ENCODE peak calls at places on chromosomes 5 and 9, in ten cellular contexts. One of them, this sample, is unnamed.

GRCh38 chr5:145697251-145698016 is 137.7 kb downstream of the PRELID2 start:
- DNase-seq in neuronal stem cell: no peak
- DNase-seq in heart left ventricle: no peak
- DNase-seq in tibial artery: no peak
- DNase-seq in endodermal cell: peak; percentile 76
- DNase-seq in breast epithelium: no peak
- DNase-seq in mucosa of descending colon: no peak
- DNase-seq in cardiac muscle cell: peak; percentile 80
- DNase-seq in A549: peak; percentile 19
- DNase-seq in vagina: no peak
- DNase-seq in this sample: peak; percentile 24

GRCh38 chr5:150339165-150339564 is 18.3 kb upstream of the TCOF1 start:
- DNase-seq in neuronal stem cell: no peak
- DNase-seq in heart left ventricle: no peak
- DNase-seq in tibial artery: no peak
- DNase-seq in endodermal cell: no peak
- DNase-seq in breast epithelium: no peak
- DNase-seq in mucosa of descending colon: no peak
- DNase-seq in cardiac muscle cell: no peak
- DNase-seq in A549: no peak
- DNase-seq in vagina: no peak
- DNase-seq in this sample: no peak

GRCh38 chr5:132012385-132013005 is 1.0 kb upstream of the ACSL6 start:
- DNase-seq in neuronal stem cell: peak; percentile 72
- DNase-seq in heart left ventricle: peak; percentile 69
- DNase-seq in tibial artery: peak; percentile 34
- DNase-seq in endodermal cell: peak; percentile 96
- DNase-seq in breast epithelium: peak; percentile 13
- DNase-seq in mucosa of descending colon: peak; percentile 30
- DNase-seq in cardiac muscle cell: peak; percentile 87
- DNase-seq in A549: no peak
- DNase-seq in vagina: peak; percentile 82
- DNase-seq in this sample: no peak

GRCh38 chr5:172875372-172876279 is 41.6 kb downstream of the ERGIC1 start:
- DNase-seq in neuronal stem cell: no peak
- DNase-seq in heart left ventricle: no peak
- DNase-seq in tibial artery: no peak
- DNase-seq in endodermal cell: no peak
- DNase-seq in breast epithelium: no peak
- DNase-seq in mucosa of descending colon: no peak
- DNase-seq in cardiac muscle cell: no peak
- DNase-seq in A549: no peak
- DNase-seq in vagina: no peak
- DNase-seq in this sample: no peak

GRCh38 chr9:2228132-2228531 is 213.0 kb downstream of the SMARCA2 start:
- DNase-seq in neuronal stem cell: peak; percentile 17
- DNase-seq in heart left ventricle: no peak
- DNase-seq in tibial artery: no peak
- DNase-seq in endodermal cell: peak; percentile 82
- DNase-seq in breast epithelium: no peak
- DNase-seq in mucosa of descending colon: peak; percentile 50
- DNase-seq in cardiac muscle cell: peak; percentile 25
- DNase-seq in A549: no peak
- DNase-seq in vagina: no peak
- DNase-seq in this sample: no peak

GRCh38 chr9:138074516-138074915 is 196.9 kb downstream of the CACNA1B start:
- DNase-seq in neuronal stem cell: no peak
- DNase-seq in heart left ventricle: no peak
- DNase-seq in tibial artery: no peak
- DNase-seq in endodermal cell: peak; percentile 28
- DNase-seq in breast epithelium: peak; percentile 11
- DNase-seq in mucosa of descending colon: no peak
- DNase-seq in cardiac muscle cell: no peak
- DNase-seq in A549: no peak
- DNase-seq in vagina: no peak
- DNase-seq in this sample: no peak

GRCh38 chr9:133686642-133687575 is 50.7 kb downstream of the DBH start:
- DNase-seq in neuronal stem cell: no peak
- DNase-seq in heart left ventricle: peak; percentile 83
- DNase-seq in tibial artery: no peak
- DNase-seq in endodermal cell: no peak
- DNase-seq in breast epithelium: no peak
- DNase-seq in mucosa of descending colon: peak; percentile 3
- DNase-seq in cardiac muscle cell: no peak
- DNase-seq in A549: no peak
- DNase-seq in vagina: no peak
- DNase-seq in this sample: no peak

GRCh38 chr5:160064441-160064840 is 54.8 kb downstream of the PWWP2A start:
- DNase-seq in neuronal stem cell: no peak
- DNase-seq in heart left ventricle: no peak
- DNase-seq in tibial artery: no peak
- DNase-seq in endodermal cell: no peak
- DNase-seq in breast epithelium: no peak
- DNase-seq in mucosa of descending colon: peak; percentile 83
- DNase-seq in cardiac muscle cell: no peak
- DNase-seq in A549: no peak
- DNase-seq in vagina: no peak
- DNase-seq in this sample: no peak

GRCh38 chr5:150075233-150075632 is 11.1 kb downstream of the CSF1R start:
- DNase-seq in neuronal stem cell: no peak
- DNase-seq in heart left ventricle: no peak
- DNase-seq in tibial artery: no peak
- DNase-seq in endodermal cell: no peak
- DNase-seq in breast epithelium: no peak
- DNase-seq in mucosa of descending colon: no peak
- DNase-seq in cardiac muscle cell: no peak
- DNase-seq in A549: no peak
- DNase-seq in vagina: no peak
- DNase-seq in this sample: no peak

GRCh38 chr5:42756630-42757601 is at the start of gene CCDC152:
- DNase-seq in neuronal stem cell: peak; percentile 27
- DNase-seq in heart left ventricle: peak; percentile 31
- DNase-seq in tibial artery: no peak
- DNase-seq in endodermal cell: peak; percentile 92
- DNase-seq in breast epithelium: no peak
- DNase-seq in mucosa of descending colon: peak; percentile 23
- DNase-seq in cardiac muscle cell: peak; percentile 47
- DNase-seq in A549: no peak
- DNase-seq in vagina: no peak
- DNase-seq in this sample: peak; percentile 30

GRCh38 chr5:9421823-9422354 is 124.0 kb downstream of the SEMA5A start:
- DNase-seq in neuronal stem cell: no peak
- DNase-seq in heart left ventricle: no peak
- DNase-seq in tibial artery: no peak
- DNase-seq in endodermal cell: no peak
- DNase-seq in breast epithelium: no peak
- DNase-seq in mucosa of descending colon: no peak
- DNase-seq in cardiac muscle cell: peak; percentile 21
- DNase-seq in A549: no peak
- DNase-seq in vagina: no peak
- DNase-seq in this sample: no peak

GRCh38 chr5:54115768-54116403 is 194.5 kb downstream of the ARL15 start:
- DNase-seq in neuronal stem cell: no peak
- DNase-seq in heart left ventricle: no peak
- DNase-seq in tibial artery: no peak
- DNase-seq in endodermal cell: no peak
- DNase-seq in breast epithelium: no peak
- DNase-seq in mucosa of descending colon: no peak
- DNase-seq in cardiac muscle cell: no peak
- DNase-seq in A549: no peak
- DNase-seq in vagina: no peak
- DNase-seq in this sample: no peak

GRCh38 chr5:41519801-41520200 is 9.4 kb upstream of the PLCXD3 start:
- DNase-seq in neuronal stem cell: no peak
- DNase-seq in heart left ventricle: no peak
- DNase-seq in tibial artery: no peak
- DNase-seq in endodermal cell: no peak
- DNase-seq in breast epithelium: no peak
- DNase-seq in mucosa of descending colon: no peak
- DNase-seq in cardiac muscle cell: peak; percentile 29
- DNase-seq in A549: no peak
- DNase-seq in vagina: no peak
- DNase-seq in this sample: no peak

GRCh38 chr9:115922441-115922840 is 231.2 kb upstream of the PAPPA start:
- DNase-seq in neuronal stem cell: no peak
- DNase-seq in heart left ventricle: no peak
- DNase-seq in tibial artery: no peak
- DNase-seq in endodermal cell: no peak
- DNase-seq in breast epithelium: no peak
- DNase-seq in mucosa of descending colon: no peak
- DNase-seq in cardiac muscle cell: peak; percentile 60
- DNase-seq in A549: no peak
- DNase-seq in vagina: no peak
- DNase-seq in this sample: no peak

GRCh38 chr9:97529363-97530076 is 28.1 kb downstream of the TMOD1 start:
- DNase-seq in neuronal stem cell: no peak
- DNase-seq in heart left ventricle: peak; percentile 77
- DNase-seq in tibial artery: peak; percentile 70
- DNase-seq in endodermal cell: no peak
- DNase-seq in breast epithelium: no peak
- DNase-seq in mucosa of descending colon: no peak
- DNase-seq in cardiac muscle cell: peak; percentile 23
- DNase-seq in A549: peak; percentile 36
- DNase-seq in vagina: no peak
- DNase-seq in this sample: no peak

GRCh38 chr9:128607642-128608350 is 48.9 kb downstream of the DYNC2I2 start:
- DNase-seq in neuronal stem cell: no peak
- DNase-seq in heart left ventricle: peak; percentile 87
- DNase-seq in tibial artery: peak; percentile 82
- DNase-seq in endodermal cell: no peak
- DNase-seq in breast epithelium: peak; percentile 95
- DNase-seq in mucosa of descending colon: no peak
- DNase-seq in cardiac muscle cell: no peak
- DNase-seq in A549: no peak
- DNase-seq in vagina: no peak
- DNase-seq in this sample: no peak

GRCh38 chr9:23926378-23926777 is 100.3 kb upstream of the ELAVL2 start:
- DNase-seq in neuronal stem cell: no peak
- DNase-seq in heart left ventricle: no peak
- DNase-seq in tibial artery: no peak
- DNase-seq in endodermal cell: no peak
- DNase-seq in breast epithelium: no peak
- DNase-seq in mucosa of descending colon: no peak
- DNase-seq in cardiac muscle cell: no peak
- DNase-seq in A549: no peak
- DNase-seq in vagina: no peak
- DNase-seq in this sample: no peak

GRCh38 chr9:86408121-86408520 is 53.9 kb upstream of the TUT7 start:
- DNase-seq in neuronal stem cell: no peak
- DNase-seq in heart left ventricle: no peak
- DNase-seq in tibial artery: no peak
- DNase-seq in endodermal cell: no peak
- DNase-seq in breast epithelium: no peak
- DNase-seq in mucosa of descending colon: no peak
- DNase-seq in cardiac muscle cell: peak; percentile 14
- DNase-seq in A549: no peak
- DNase-seq in vagina: no peak
- DNase-seq in this sample: no peak

GRCh38 chr9:86407022-86407421 is 52.8 kb upstream of the TUT7 start:
- DNase-seq in neuronal stem cell: no peak
- DNase-seq in heart left ventricle: no peak
- DNase-seq in tibial artery: no peak
- DNase-seq in endodermal cell: peak; percentile 61
- DNase-seq in breast epithelium: no peak
- DNase-seq in mucosa of descending colon: no peak
- DNase-seq in cardiac muscle cell: peak; percentile 51
- DNase-seq in A549: no peak
- DNase-seq in vagina: no peak
- DNase-seq in this sample: no peak

GRCh38 chr9:86405926-86406325 is 51.7 kb upstream of the TUT7 start:
- DNase-seq in neuronal stem cell: no peak
- DNase-seq in heart left ventricle: no peak
- DNase-seq in tibial artery: no peak
- DNase-seq in endodermal cell: peak; percentile 49
- DNase-seq in breast epithelium: no peak
- DNase-seq in mucosa of descending colon: no peak
- DNase-seq in cardiac muscle cell: peak; percentile 86
- DNase-seq in A549: peak; percentile 45
- DNase-seq in vagina: no peak
- DNase-seq in this sample: peak; percentile 5

GRCh38 chr9:86405086-86405491 is 50.9 kb upstream of the TUT7 start:
- DNase-seq in neuronal stem cell: no peak
- DNase-seq in heart left ventricle: no peak
- DNase-seq in tibial artery: no peak
- DNase-seq in endodermal cell: no peak
- DNase-seq in breast epithelium: no peak
- DNase-seq in mucosa of descending colon: no peak
- DNase-seq in cardiac muscle cell: no peak
- DNase-seq in A549: no peak
- DNase-seq in vagina: no peak
- DNase-seq in this sample: no peak

GRCh38 chr9:86406366-86406765 is 52.2 kb upstream of the TUT7 start:
- DNase-seq in neuronal stem cell: no peak
- DNase-seq in heart left ventricle: no peak
- DNase-seq in tibial artery: no peak
- DNase-seq in endodermal cell: no peak
- DNase-seq in breast epithelium: no peak
- DNase-seq in mucosa of descending colon: no peak
- DNase-seq in cardiac muscle cell: peak; percentile 69
- DNase-seq in A549: no peak
- DNase-seq in vagina: no peak
- DNase-seq in this sample: no peak
- H3K4me3 ChIP-seq in neuronal stem cell: no peak overlapping the region
- H3K4me3 ChIP-seq in heart left ventricle: no peak overlapping the region
- H3K4me3 ChIP-seq in tibial artery: no peak overlapping the region
- H3K4me3 ChIP-seq in endodermal cell: no peak overlapping the region
- H3K4me3 ChIP-seq in breast epithelium: no peak overlapping the region
- H3K4me3 ChIP-seq in mucosa of descending colon: no peak overlapping the region
- H3K4me3 ChIP-seq in cardiac muscle cell: no peak overlapping the region
- H3K4me3 ChIP-seq in A549: peak overlapping the region; percentile 9
- H3K4me3 ChIP-seq in vagina: no peak overlapping the region
- H3K4me3 ChIP-seq in this sample: no peak overlapping the region

GRCh38 chr5:139710370-139711066 is 62.4 kb downstream of the CXXC5 start:
- DNase-seq in neuronal stem cell: peak; percentile 75
- DNase-seq in heart left ventricle: peak; percentile 68
- DNase-seq in tibial artery: no peak
- DNase-seq in endodermal cell: peak; percentile 92
- DNase-seq in breast epithelium: peak; percentile 54
- DNase-seq in mucosa of descending colon: peak; percentile 69
- DNase-seq in cardiac muscle cell: peak; percentile 77
- DNase-seq in A549: peak; percentile 47
- DNase-seq in vagina: peak; percentile 88
- DNase-seq in this sample: peak; percentile 59
- H3K4me1 ChIP-seq in neuronal stem cell: peaks cover 37% of the 10 kb centered on the region
- H3K4me1 ChIP-seq in heart left ventricle: peaks cover 37% of the 10 kb centered on the region
- H3K4me1 ChIP-seq in tibial artery: peaks cover 42% of the 10 kb centered on the region
- H3K4me1 ChIP-seq in endodermal cell: peaks cover 16% of the 10 kb centered on the region
- H3K4me1 ChIP-seq in breast epithelium: peaks cover 12% of the 10 kb centered on the region
- H3K4me1 ChIP-seq in mucosa of descending colon: peaks cover 32% of the 10 kb centered on the region
- H3K4me1 ChIP-seq in cardiac muscle cell: peaks cover 22% of the 10 kb centered on the region
- H3K4me1 ChIP-seq in A549: peaks cover 19% of the 10 kb centered on the region
- H3K4me1 ChIP-seq in vagina: peaks cover 39% of the 10 kb centered on the region
- H3K4me1 ChIP-seq in this sample: peaks cover 26% of the 10 kb centered on the region

GRCh38 chr9:5642170-5642569 is 13.3 kb downstream of the RIC1 start:
- DNase-seq in neuronal stem cell: no peak
- DNase-seq in heart left ventricle: no peak
- DNase-seq in tibial artery: no peak
- DNase-seq in endodermal cell: no peak
- DNase-seq in breast epithelium: no peak
- DNase-seq in mucosa of descending colon: no peak
- DNase-seq in cardiac muscle cell: no peak
- DNase-seq in A549: no peak
- DNase-seq in vagina: no peak
- DNase-seq in this sample: no peak
- H3K9me3 ChIP-seq in neuronal stem cell: peaks cover 25% of the 10 kb centered on the region
- H3K9me3 ChIP-seq in heart left ventricle: peaks cover 42% of the 10 kb centered on the region
- H3K9me3 ChIP-seq in tibial artery: no peaks in the 10 kb centered on the region
- H3K9me3 ChIP-seq in endodermal cell: peaks cover 19% of the 10 kb centered on the region
- H3K9me3 ChIP-seq in breast epithelium: peaks cover 5% of the 10 kb centered on the region
- H3K9me3 ChIP-seq in mucosa of descending colon: peaks cover 7% of the 10 kb centered on the region
- H3K9me3 ChIP-seq in cardiac muscle cell: no peaks in the 10 kb centered on the region
- H3K9me3 ChIP-seq in A549: no peaks in the 10 kb centered on the region
- H3K9me3 ChIP-seq in vagina: peaks cover 7% of the 10 kb centered on the region
- H3K9me3 ChIP-seq in this sample: peaks cover 10% of the 10 kb centered on the region

GRCh38 chr5:134227259-134227658 is 1.4 kb upstream of the PPP2CA start:
- DNase-seq in neuronal stem cell: no peak
- DNase-seq in heart left ventricle: peak; percentile 49
- DNase-seq in tibial artery: no peak
- DNase-seq in endodermal cell: peak; percentile 83
- DNase-seq in breast epithelium: no peak
- DNase-seq in mucosa of descending colon: peak; percentile 60
- DNase-seq in cardiac muscle cell: no peak
- DNase-seq in A549: no peak
- DNase-seq in vagina: peak; percentile 90
- DNase-seq in this sample: no peak
- H3K4me3 ChIP-seq in neuronal stem cell: no peak overlapping the region
- H3K4me3 ChIP-seq in heart left ventricle: peak overlapping the region; percentile 100
- H3K4me3 ChIP-seq in tibial artery: peak overlapping the region; percentile 93
- H3K4me3 ChIP-seq in endodermal cell: peak overlapping the region; percentile 99
- H3K4me3 ChIP-seq in breast epithelium: peak overlapping the region; percentile 97
- H3K4me3 ChIP-seq in mucosa of descending colon: no peak overlapping the region
- H3K4me3 ChIP-seq in cardiac muscle cell: peak overlapping the region; percentile 93
- H3K4me3 ChIP-seq in A549: peak overlapping the region; percentile 78
- H3K4me3 ChIP-seq in vagina: peak overlapping the region; percentile 84
- H3K4me3 ChIP-seq in this sample: peak overlapping the region; percentile 87